ENCODE peak calls at places on chromosomes 2 and 18, in four cellular contexts. U, A, V and P are unnamed samples.

GRCh38 chr18:58180738-58181353 is 136.8 kb downstream of the NEDD4L start:
- DNase-seq in V (peak; percentile 40), U (no peak), A (no peak), P (peak; percentile 69)

GRCh38 chr2:9294764-9295163 is 88.2 kb downstream of the ASAP2 start:
- DNase-seq in V (no peak), U (no peak), A (no peak), P (no peak)

GRCh38 chr2:144481109-144481508 is 38.8 kb downstream of the ZEB2 start:
- DNase-seq in A (no peak), U (no peak), V (no peak), P (no peak)

GRCh38 chr2:144471316-144472045 is 48.4 kb downstream of the ZEB2 start:
- DNase-seq in A (no peak), V (no peak), U (peak; percentile 55), P (no peak)

GRCh38 chr2:108145551-108145950 is 94.2 kb upstream of the SULT1C3 start:
- DNase-seq in A (no peak), U (no peak), V (no peak), P (no peak)

GRCh38 chr2:23530121-23530908 is 145.3 kb downstream of the KLHL29 start:
- DNase-seq in V (no peak), A (no peak), U (no peak), P (no peak)

GRCh38 chr2:28004086-28004485 is 113.6 kb downstream of the BABAM2 start:
- DNase-seq in A (no peak), V (no peak), U (no peak), P (no peak)

GRCh38 chr18:77314952-77315351 is 65.3 kb downstream of the GALR1 start:
- DNase-seq in A (no peak), V (no peak), U (no peak), P (no peak)

GRCh38 chr18:38930881-38931753 is 1365.5 kb upstream of the CELF4 start:
- DNase-seq in A (no peak), V (no peak), U (peak; percentile 32), P (no peak)

GRCh38 chr2:9152975-9153402 is 53.6 kb upstream of the ASAP2 start:
- DNase-seq in A (no peak), U (no peak), V (no peak), P (no peak)